ENCODE peak calls at places on chromosomes 16 and 17, in ten cellular contexts. F is astrocyte of the spinal cord, U is MM.1S, E is testis, N is heart right ventricle, D is MCF 10A, L is upper lobe of right lung, H is colonic mucosa, W is A673, J is psoas muscle. V is an unnamed sample.

GRCh38 chr17:30021708-30022317 is 80.4 kb downstream of the EFCAB5 start:
- DNase-seq in F (peak; percentile 54), U (peak; percentile 62), E (peak; percentile 34), N (no peak), D (peak; percentile 66), L (no peak), H (peak; percentile 32), W (peak; percentile 66), J (no peak), V (no peak)

GRCh38 chr16:57692636-57693035 is 2.0 kb upstream of the DRC7 start:
- DNase-seq in F (no peak), U (no peak), E (no peak), N (no peak), D (no peak), L (no peak), H (no peak), W (no peak), J (no peak), V (no peak)

GRCh38 chr16:75279277-75279676 is 27.9 kb upstream of the BCAR1 start:
- DNase-seq in F (peak; percentile 20), U (no peak), E (no peak), N (no peak), D (peak; percentile 38), L (no peak), H (no peak), W (no peak), J (no peak), V (no peak)

GRCh38 chr16:80931985-80932720 is 74.5 kb downstream of the CMC2 start:
- DNase-seq in F (peak; percentile 64), U (no peak), E (peak; percentile 86), N (peak; percentile 62), D (no peak), L (peak; percentile 73), H (peak; percentile 53), W (peak; percentile 48), J (peak; percentile 90), V (no peak)

GRCh38 chr17:12665263-12666210 is at the start of gene MYOCD:
- DNase-seq in F (peak; percentile 14), U (no peak), E (peak; percentile 40), N (peak; percentile 63), D (no peak), L (peak; percentile 65), H (peak; percentile 19), W (no peak), J (peak; percentile 61), V (no peak)

GRCh38 chr17:79027925-79028491 is 4.0 kb downstream of the C1QTNF1 start:
- DNase-seq in F (no peak), U (no peak), E (no peak), N (no peak), D (peak; percentile 94), L (peak; percentile 54), H (no peak), W (no peak), J (peak; percentile 64), V (no peak)

GRCh38 chr16:53999841-54000240 is 286.7 kb downstream of the IRX3 start:
- DNase-seq in F (peak; percentile 69), U (no peak), E (no peak), N (no peak), D (no peak), L (no peak), H (no peak), W (no peak), J (no peak), V (no peak)

GRCh38 chr16:70380205-70380918 is 33.7 kb downstream of the DDX19A start:
- DNase-seq in F (peak; percentile 89), U (peak; percentile 77), E (peak; percentile 43), N (peak; percentile 23), D (peak; percentile 79), L (peak; percentile 80), H (peak; percentile 45), W (peak; percentile 82), J (peak; percentile 80), V (peak; percentile 45)

GRCh38 chr17:78870621-78871020 is 30.0 kb upstream of the USP36 start:
- DNase-seq in F (no peak), U (no peak), E (no peak), N (no peak), D (no peak), L (no peak), H (no peak), W (no peak), J (peak; percentile 40), V (no peak)

GRCh38 chr16:87707097-87707496 is 58.7 kb downstream of the KLHDC4 start:
- DNase-seq in F (no peak), U (no peak), E (no peak), N (no peak), D (no peak), L (no peak), H (no peak), W (no peak), J (no peak), V (no peak)

GRCh38 chr16:3121843-3122467 is 9.6 kb downstream of the ZNF205 start:
- DNase-seq in F (no peak), U (no peak), E (peak; percentile 60), N (no peak), D (no peak), L (no peak), H (no peak), W (no peak), J (no peak), V (no peak)

GRCh38 chr17:47222032-47222431 is 12.9 kb downstream of the MYL4 start:
- DNase-seq in F (no peak), U (no peak), E (no peak), N (no peak), D (no peak), L (no peak), H (no peak), W (no peak), J (no peak), V (no peak)

GRCh38 chr16:88548131-88548874 is 21.9 kb upstream of the ZC3H18 start:
- DNase-seq in F (no peak), U (no peak), E (no peak), N (no peak), D (no peak), L (no peak), H (no peak), W (no peak), J (no peak), V (no peak)

GRCh38 chr17:78535285-78536197 is 41.7 kb downstream of the DNAH17 start:
- DNase-seq in F (no peak), U (no peak), E (no peak), N (no peak), D (peak; percentile 38), L (peak; percentile 32), H (no peak), W (no peak), J (no peak), V (no peak)

GRCh38 chr17:42438600-42439567 is 15.8 kb upstream of the CAVIN1 start:
- DNase-seq in F (no peak), U (peak; percentile 32), E (peak; percentile 43), N (no peak), D (peak; percentile 51), L (no peak), H (peak; percentile 61), W (no peak), J (no peak), V (peak; percentile 41)

GRCh38 chr16:89200124-89200849 is at the start of gene SLC22A31:
- DNase-seq in F (no peak), U (no peak), E (no peak), N (no peak), D (no peak), L (peak; percentile 88), H (no peak), W (no peak), J (peak; percentile 35), V (no peak)

GRCh38 chr16:53530741-53531140 is 27.7 kb upstream of the AKTIP start:
- DNase-seq in F (no peak), U (no peak), E (no peak), N (no peak), D (no peak), L (no peak), H (no peak), W (no peak), J (no peak), V (no peak)

DNA sequence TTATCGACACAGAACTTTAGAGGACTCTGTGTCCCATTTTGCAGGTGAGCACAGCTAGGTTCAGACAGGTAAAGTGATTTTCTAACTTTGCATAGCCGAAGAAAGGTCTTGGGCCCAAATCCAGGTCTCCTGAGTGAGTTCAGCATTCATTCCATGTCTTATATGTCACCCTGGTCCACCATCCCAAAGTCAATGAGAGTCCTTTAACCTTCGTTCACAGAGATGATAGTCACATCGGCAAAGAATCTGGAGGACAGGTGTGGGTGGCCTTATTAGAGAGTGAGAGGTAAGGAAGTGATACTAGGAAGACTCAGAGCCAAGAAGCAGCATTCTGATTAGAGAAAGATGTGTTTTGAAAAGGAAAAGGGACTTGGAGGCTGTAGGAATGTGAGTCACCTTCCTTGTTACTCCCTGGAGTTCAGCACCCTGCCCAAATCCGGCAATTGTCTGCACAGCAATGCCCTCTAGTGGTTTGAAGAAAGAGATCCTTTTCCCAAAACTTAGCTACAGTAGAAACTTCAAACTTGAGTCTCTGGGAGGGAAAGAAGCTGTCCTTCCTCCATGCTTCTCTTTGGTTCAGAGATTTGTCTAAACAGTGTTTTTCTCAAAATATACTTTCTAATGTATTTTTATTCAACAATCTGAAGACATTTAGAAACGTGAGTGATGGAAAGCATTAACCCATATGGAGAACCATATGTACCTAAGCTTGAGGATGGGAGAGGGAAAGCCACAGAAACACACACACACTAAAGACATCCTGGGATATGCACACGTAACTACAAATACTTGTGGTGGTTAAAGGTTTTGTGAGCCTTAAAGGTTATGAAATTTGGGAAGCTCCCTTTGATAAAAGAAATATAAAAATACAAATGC is 96.4 kb upstream of the SHISA6 start:
- DNase-seq in F (no peak), U (peak; percentile 35), E (peak; percentile 25), N (peak; percentile 27), D (peak; percentile 46), L (no peak), H (peak; percentile 63), W (peak; percentile 83), J (no peak), V (no peak)
- TF ChIP-seq CTCF in F (no peak), U (peak; percentile 46), E (peak; percentile 23), N (peak; percentile 71), D (peak; percentile 74), L (peak; percentile 59), H (peak; percentile 68), W (peak; percentile 88), J (peak; percentile 33), V (no peak)

GRCh38 chr17:14737984-14738651 is 437.2 kb downstream of the HS3ST3B1 start:
- DNase-seq in F (peak; percentile 92), U (no peak), E (peak; percentile 24), N (peak; percentile 4), D (peak; percentile 100), L (peak; percentile 79), H (no peak), W (no peak), J (peak; percentile 91), V (no peak)
- TF ChIP-seq CTCF in F (peak; percentile 31), U (no peak), E (no peak), N (no peak), D (peak; percentile 36), L (peak; percentile 27), H (no peak), W (no peak), J (peak; percentile 6), V (no peak)

GRCh38 chr16:79658301-79659001 is 57.9 kb upstream of the MAF start:
- DNase-seq in F (peak; percentile 93), U (no peak), E (no peak), N (no peak), D (peak; percentile 91), L (no peak), H (no peak), W (no peak), J (no peak), V (no peak)
- TF ChIP-seq CTCF in F (peak; percentile 20), U (no peak), E (no peak), N (no peak), D (no peak), L (no peak), H (no peak), W (no peak), J (no peak), V (no peak)

GRCh38 chr17:73856585-73856984 is 212.3 kb upstream of the SDK2 start:
- DNase-seq in F (no peak), U (no peak), E (no peak), N (no peak), D (no peak), L (no peak), H (no peak), W (no peak), J (no peak), V (no peak)
- TF ChIP-seq CTCF in F (no peak), U (no peak), E (no peak), N (no peak), D (no peak), L (no peak), H (no peak), W (no peak), J (no peak), V (no peak)